ENCODE peak calls at places on chromosomes 16 and 17, in eight cellular contexts. A, K, R, X, F, C, D and W are unnamed samples.

GRCh38 chr17:33234930-33235685 is 58.0 kb downstream of the ASIC2 start:
- DNase-seq in X (peak), A (no peak), D (peak), C (peak), K (peak), F (no peak), R (peak), W (no peak)

GRCh38 chr17:7560172-7561027 is 1.3 kb upstream of the SENP3 start:
- DNase-seq in D (peak), F (no peak), A (peak), K (peak), R (peak), X (peak), C (peak), W (peak)

GRCh38 chr17:4580291-4580690 is 4.0 kb upstream of the SMTNL2 start:
- DNase-seq in D (no peak), C (no peak), X (no peak), R (no peak), A (no peak), K (no peak), F (no peak), W (no peak)

GRCh38 chr16:50036426-50036825 is 11.4 kb downstream of the CNEP1R1 start:
- DNase-seq in C (no peak), A (no peak), K (no peak), X (no peak), R (no peak), F (no peak), D (no peak), W (no peak)

GRCh38 chr16:79146-80054 is 1.4 kb downstream of the MPG start:
- DNase-seq in D (no peak), A (no peak), C (peak), X (no peak), K (peak), R (no peak), F (no peak), W (no peak)

GRCh38 chr17:82915697-82916027 is 75.8 kb upstream of the ZNF750 start:
- DNase-seq in D (no peak), A (no peak), R (no peak), F (no peak), C (no peak), K (no peak), X (peak), W (no peak)

GRCh38 chr16:75179208-75179607 is 27.8 kb downstream of the CTRB2 start:
- DNase-seq in A (no peak), D (no peak), C (no peak), X (no peak), R (no peak), F (no peak), K (no peak), W (no peak)

GRCh38 chr17:75288784-75289121 is 480 bp downstream of the SLC25A19 start:
- DNase-seq in K (no peak), R (no peak), A (peak), F (peak), C (no peak), D (no peak), X (no peak), W (no peak)

GRCh38 chr17:65523853-65524664 is 37.4 kb downstream of the AXIN2 start:
- DNase-seq in F (no peak), C (peak), A (no peak), X (no peak), R (peak), D (no peak), K (peak), W (no peak)

GRCh38 chr16:51050379-51050710 is 100.7 kb downstream of the SALL1 start:
- DNase-seq in K (no peak), R (no peak), D (no peak), X (no peak), A (no peak), C (no peak), F (no peak), W (no peak)

GRCh38 chr17:51796026-51796425 is 362.5 kb downstream of the CA10 start:
- DNase-seq in A (no peak), X (no peak), D (no peak), C (no peak), R (no peak), F (no peak), K (no peak), W (no peak)

GRCh38 chr17:60327122-60327869 is 64.6 kb downstream of the USP32 start:
- DNase-seq in D (peak), K (no peak), C (no peak), R (no peak), A (peak), F (no peak), X (no peak), W (peak)

GRCh38 chr16:47358816-47359215 is 102.0 kb downstream of the ITFG1 start:
- DNase-seq in C (no peak), K (no peak), X (no peak), R (peak), F (no peak), D (no peak), A (no peak), W (no peak)

GRCh38 chr17:58401287-58401686 is 16.0 kb downstream of the RNF43 start:
- DNase-seq in X (no peak), K (no peak), A (no peak), C (no peak), R (no peak), D (no peak), F (no peak), W (no peak)

GRCh38 chr16:66845791-66846221 is 1.6 kb downstream of the CA7 start:
- DNase-seq in C (no peak), F (peak), X (no peak), R (no peak), A (no peak), K (no peak), D (peak), W (no peak)

GRCh38 chr17:15457723-15458094 is 9.7 kb downstream of the CDRT4 start:
- DNase-seq in R (no peak), C (no peak), K (no peak), A (no peak), F (no peak), X (no peak), D (no peak), W (no peak)

GRCh38 chr17:77011173-77012011 is 129.4 kb upstream of the SEC14L1 start:
- DNase-seq in A (peak), K (peak), R (peak), D (peak), C (peak), F (no peak), X (no peak), W (peak)

GRCh38 chr16:9195301-9195700 is 103.9 kb downstream of the HAPSTR1 start:
- DNase-seq in F (no peak), K (no peak), X (no peak), A (no peak), C (no peak), R (no peak), D (no peak), W (no peak)

GRCh38 chr16:53545433-53545832 is 42.4 kb upstream of the AKTIP start:
- DNase-seq in C (no peak), D (no peak), X (no peak), R (no peak), K (no peak), A (no peak), F (no peak), W (no peak)

GRCh38 chr16:81593481-81593880 is 148.9 kb downstream of the CMIP start:
- DNase-seq in F (no peak), D (no peak), X (no peak), C (no peak), K (no peak), A (no peak), R (no peak), W (no peak)

GRCh38 chr16:72744064-72744793 is 303.7 kb downstream of the ZFHX3 start:
- DNase-seq in F (no peak), D (no peak), X (no peak), C (no peak), R (no peak), A (no peak), K (no peak), W (no peak)

GRCh38 chr17:52024296-52024870 is 134.1 kb downstream of the CA10 start:
- DNase-seq in R (no peak), X (no peak), C (peak), F (no peak), K (peak), A (no peak), D (no peak), W (no peak)

GRCh38 chr17:7587831-7588230 is 2.1 kb downstream of the SOX15 start:
- DNase-seq in X (no peak), C (no peak), R (peak), K (no peak), A (no peak), F (no peak), D (no peak), W (no peak)

GRCh38 chr17:43878260-43879082 is 28.9 kb downstream of the MPP2 start:
- DNase-seq in C (peak), K (peak), R (peak), F (peak), A (peak), D (peak), X (peak), W (peak)

GRCh38 chr16:84656557-84657130 is 8.3 kb downstream of the KLHL36 start:
- DNase-seq in C (no peak), A (no peak), R (no peak), F (no peak), D (no peak), X (no peak), K (no peak), W (no peak)

GRCh38 chr16:50336884-50337283 is 31.9 kb downstream of the BRD7 start:
- DNase-seq in R (no peak), C (no peak), D (no peak), K (no peak), F (no peak), A (no peak), X (no peak), W (no peak)

GRCh38 chr17:57553525-57553924 is 191.6 kb downstream of the CCDC182 start:
- DNase-seq in C (peak), A (no peak), F (no peak), X (no peak), K (peak), R (peak), D (no peak), W (no peak)

GRCh38 chr16:22815863-22816262 is 1.9 kb downstream of the HS3ST2 start:
- DNase-seq in F (no peak), R (no peak), K (no peak), A (no peak), X (no peak), D (no peak), C (no peak), W (no peak)

GRCh38 chr16:22813946-22814325 is at the start of gene HS3ST2:
- DNase-seq in D (peak), A (peak), K (peak), C (peak), X (peak), R (peak), F (no peak), W (peak)

GRCh38 chr16:22814330-22815105 is 556 bp downstream of the HS3ST2 start:
- DNase-seq in K (no peak), R (no peak), C (no peak), F (no peak), X (no peak), A (peak), D (no peak), W (peak)

GRCh38 chr16:22816475-22816874 is 2.5 kb downstream of the HS3ST2 start:
- DNase-seq in R (no peak), D (no peak), C (no peak), K (no peak), F (no peak), X (no peak), A (no peak), W (no peak)

GRCh38 chr16:22813223-22813945 is 578 bp upstream of the HS3ST2 start:
- DNase-seq in K (peak), D (peak), R (peak), A (peak), F (no peak), X (peak), C (peak), W (peak)
- TF ChIP-seq CTCF in K (peak), D (peak), R (peak), A (peak), F (no peak), X (peak), C (peak), W (peak)

GRCh38 chr17:48066656-48067055 is 18.5 kb downstream of the NFE2L1 start:
- DNase-seq in D (no peak), A (no peak), F (no peak), C (no peak), K (no peak), X (no peak), R (no peak), W (no peak)
- TF ChIP-seq CTCF in D (no peak), A (no peak), F (no peak), C (no peak), K (no peak), X (no peak), R (no peak), W (no peak)

GRCh38 chr16:30521873-30522641 is 4.3 kb downstream of the ZNF768 start:
- DNase-seq in R (no peak), K (no peak), D (no peak), F (peak), X (no peak), C (no peak), A (no peak), W (no peak)
- TF ChIP-seq CTCF in R (no peak), K (no peak), D (no peak), F (no peak), X (no peak), C (no peak), A (no peak), W (no peak)

GRCh38 chr16:87017388-87018012 is 299.7 kb downstream of the C16orf95 start:
- DNase-seq in K (peak), A (no peak), R (peak), F (peak), X (no peak), D (no peak), C (peak), W (no peak)
- TF ChIP-seq CTCF in K (peak), A (peak), R (peak), F (no peak), X (no peak), D (no peak), C (peak), W (no peak)